ENCODE peak calls at places on chromosomes 16 and 17, in seven cellular contexts. F is sigmoid colon, R is GM23338, K is stomach, U is HCT116, A is breast epithelium, Y is upper lobe of left lung. Z is an unnamed sample.

GRCh38 chr16:78729687-78730086 is 630.2 kb downstream of the WWOX start:
- DNase-seq in U (no peak), Y (no peak), A (no peak), K (no peak), F (no peak), R (no peak), Z (no peak)

GRCh38 chr16:59179446-59180082 is 445.4 kb upstream of the GOT2 start:
- DNase-seq in Y (no peak), U (no peak), F (no peak), K (no peak), R (no peak), A (no peak), Z (no peak)

GRCh38 chr16:34802396-34802795 is 1343.0 kb downstream of the TP53TG3F start:
- DNase-seq in Y (no peak), R (no peak), A (no peak), U (no peak), F (no peak), K (no peak), Z (no peak)

GRCh38 chr16:24701521-24701951 is 27.9 kb upstream of the TNRC6A start:
- DNase-seq in F (no peak), A (no peak), U (no peak), Y (no peak), K (no peak), R (no peak), Z (no peak)

GRCh38 chr17:17420561-17421269 is 56.1 kb upstream of the MED9 start:
- DNase-seq in Y (no peak), A (no peak), U (no peak), K (no peak), R (no peak), F (peak), Z (peak)

GRCh38 chr16:56950881-56951771 is 10.6 kb upstream of the CETP start:
- DNase-seq in A (no peak), K (peak), R (peak), Y (peak), U (no peak), F (peak), Z (peak)

GRCh38 chr17:45923511-45924268 is 29.3 kb downstream of the MAPT start:
- DNase-seq in F (no peak), R (no peak), Y (peak), U (no peak), A (no peak), K (no peak), Z (no peak)

GRCh38 chr16:24980077-24980793 is 34.9 kb downstream of the ARHGAP17 start:
- DNase-seq in Y (no peak), F (no peak), K (no peak), U (no peak), A (no peak), R (no peak), Z (no peak)

GRCh38 chr17:63476494-63476856 is 386 bp upstream of the ACE start:
- DNase-seq in Y (no peak), U (no peak), F (no peak), R (peak), K (no peak), A (no peak), Z (no peak)

GRCh38 chr17:59154721-59155438 is at the start of gene SKA2:
- DNase-seq in R (peak), F (peak), Y (peak), A (peak), U (no peak), K (peak), Z (peak)

GRCh38 chr16:57482845-57483545 is 3.3 kb downstream of the DOK4 start:
- DNase-seq in Y (no peak), A (peak), R (no peak), U (no peak), K (peak), F (no peak), Z (no peak)

GRCh38 chr16:4538067-4538385 is 547 bp downstream of the CDIP1 start:
- DNase-seq in Y (no peak), R (no peak), F (no peak), U (no peak), K (no peak), A (no peak), Z (no peak)

GRCh38 chr17:82118178-82118814 is 20.3 kb upstream of the FASN start:
- DNase-seq in K (no peak), F (no peak), Y (no peak), U (no peak), A (no peak), R (no peak), Z (no peak)

GRCh38 chr16:65698943-65699342 is 577.1 kb upstream of the CDH11 start:
- DNase-seq in K (no peak), Y (no peak), F (no peak), A (no peak), U (no peak), R (no peak), Z (no peak)

GRCh38 chr16:54647731-54648221 is 282.9 kb upstream of the IRX5 start:
- DNase-seq in A (no peak), F (no peak), K (no peak), U (no peak), Y (no peak), R (no peak), Z (no peak)

GRCh38 chr17:57292086-57292485 is 35.8 kb downstream of the MSI2 start:
- DNase-seq in Y (no peak), A (no peak), F (no peak), U (no peak), K (no peak), R (no peak), Z (no peak)

GRCh38 chr17:82687375-82687861 is 11.1 kb downstream of the RAB40B start:
- DNase-seq in A (no peak), U (no peak), R (no peak), K (peak), Y (peak), F (no peak), Z (no peak)

GRCh38 chr17:82598256-82599011 is 49.8 kb downstream of the WDR45B start:
- DNase-seq in R (no peak), U (no peak), K (no peak), F (peak), Y (no peak), A (no peak), Z (no peak)

GRCh38 chr17:82317394-82318168 is at the start of gene CD7:
- DNase-seq in A (no peak), F (no peak), U (no peak), Y (no peak), K (no peak), R (no peak), Z (no peak)

GRCh38 chr17:50099003-50099402 is 3.9 kb downstream of the PDK2 start:
- DNase-seq in K (no peak), R (no peak), F (no peak), Y (no peak), A (no peak), U (no peak), Z (no peak)

DNA sequence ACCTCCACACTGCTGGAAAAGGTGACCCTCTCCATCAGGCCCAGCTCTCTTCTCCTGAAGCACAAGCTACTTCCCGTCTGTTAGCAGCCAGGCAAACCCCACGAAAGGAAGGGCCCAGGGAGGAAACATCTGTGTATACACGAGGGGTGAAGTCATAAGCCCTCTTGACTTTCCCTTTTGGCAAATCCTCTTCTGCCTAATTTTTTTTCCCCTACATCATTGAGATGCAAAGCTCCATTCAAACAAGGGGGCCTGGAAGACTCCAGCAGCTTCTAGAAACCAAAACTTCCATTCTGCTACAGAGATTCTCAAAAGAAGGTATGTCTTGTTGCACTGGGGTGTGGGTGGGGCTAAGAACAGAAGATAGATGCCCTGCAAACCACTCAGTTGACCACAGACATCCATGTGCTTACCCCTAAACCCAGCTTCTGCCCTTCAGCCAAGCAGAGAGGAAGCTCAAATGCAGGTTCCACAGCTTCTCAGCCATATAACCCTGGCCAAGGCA is 145.6 kb upstream of the RCVRN start:
- DNase-seq in U (no peak), A (no peak), R (no peak), Y (no peak), F (peak), K (no peak), Z (peak)
- TF ChIP-seq POLR2AphosphoS5 in U (no peak), A (no peak), R (no peak), Y (no peak), F (no peak), K (no peak), Z (no peak)

GRCh38 chr17:36592316-36592710 is 634 bp downstream of the DHRS11 start:
- DNase-seq in F (peak), K (no peak), A (no peak), Y (no peak), U (no peak), R (peak), Z (no peak)

GRCh38 chr17:36594626-36595401 is 3.1 kb downstream of the DHRS11 start:
- DNase-seq in U (no peak), F (no peak), A (peak), K (no peak), R (no peak), Y (no peak), Z (no peak)

GRCh38 chr17:36592711-36593321 is 1.1 kb downstream of the DHRS11 start:
- DNase-seq in K (no peak), R (peak), A (no peak), U (no peak), F (no peak), Y (no peak), Z (no peak)

GRCh38 chr17:36591434-36592315 is at the start of gene DHRS11:
- DNase-seq in R (peak), Y (peak), U (peak), A (peak), K (peak), F (peak), Z (peak)

GRCh38 chr17:36593651-36594316 is 2.1 kb downstream of the DHRS11 start:
- DNase-seq in A (peak), Y (no peak), F (no peak), R (no peak), K (no peak), U (no peak), Z (no peak)
- H3K27ac ChIP-seq in A (no peak), Y (no peak), F (no peak), R (no peak), K (no peak), U (no peak), Z (no peak)

GRCh38 chr16:79850348-79850747 is 249.8 kb upstream of the MAF start:
- DNase-seq in R (no peak), K (no peak), A (no peak), U (no peak), F (peak), Y (no peak), Z (no peak)
- TF ChIP-seq POLR2AphosphoS5 in R (no peak), K (no peak), A (no peak), U (no peak), F (peak), Y (no peak), Z (no peak)

DNA sequence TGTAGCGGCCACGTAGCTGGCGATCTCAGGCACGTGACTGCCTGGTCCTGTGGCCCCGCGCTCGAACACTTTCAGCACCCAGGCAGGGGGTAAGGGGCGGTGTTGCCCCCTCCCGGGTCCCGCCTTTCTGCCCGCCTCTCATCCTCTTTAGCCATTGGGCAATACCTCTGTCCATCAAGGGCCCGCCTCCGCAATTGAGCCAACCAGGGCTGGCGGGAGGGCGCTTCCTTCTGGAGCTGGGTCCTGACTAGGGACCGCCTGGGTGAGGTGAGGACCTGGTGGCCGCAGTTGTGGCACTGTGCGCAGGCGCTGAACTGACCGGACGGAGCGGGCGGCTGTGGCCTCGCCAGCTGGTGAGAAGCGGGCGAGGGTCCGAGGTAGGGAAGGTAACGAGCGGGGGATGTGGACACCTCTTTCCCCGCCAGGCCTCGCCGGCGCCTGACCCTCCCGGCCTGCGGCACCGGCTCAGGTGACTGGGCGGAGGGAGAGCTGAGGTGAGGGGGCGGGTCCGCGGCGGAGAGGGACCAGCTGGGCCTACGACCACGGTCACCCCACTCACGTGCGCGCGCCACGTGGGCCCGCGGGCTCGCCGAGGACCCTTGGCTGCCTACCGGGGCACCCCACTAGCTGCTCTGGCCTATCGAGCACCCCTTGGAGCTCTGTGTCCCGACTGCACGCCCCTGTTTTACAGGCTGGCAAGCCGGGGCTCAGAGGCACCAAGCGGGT is at the start of gene PDP2:
- DNase-seq in Y (peak), K (peak), U (peak), A (peak), F (peak), R (peak), Z (peak)
- H3K27ac ChIP-seq in Y (peak), K (peak), U (peak), A (peak), F (peak), R (no peak), Z (peak)

GRCh38 chr17:64974750-64975317 is 55.6 kb upstream of the LRRC37A3 start:
- DNase-seq in U (no peak), Y (no peak), R (no peak), K (no peak), A (no peak), F (no peak), Z (no peak)
- TF ChIP-seq POLR2AphosphoS5 in U (no peak), Y (no peak), R (no peak), K (no peak), A (no peak), F (no peak), Z (no peak)

GRCh38 chr17:3892095-3892998 is 506 bp downstream of the CAMKK1 start:
- DNase-seq in Y (peak), R (peak), U (no peak), F (peak), K (peak), A (peak), Z (peak)
- H3K27ac ChIP-seq in Y (peak), R (no peak), U (peak), F (peak), K (peak), A (peak), Z (peak)

DNA sequence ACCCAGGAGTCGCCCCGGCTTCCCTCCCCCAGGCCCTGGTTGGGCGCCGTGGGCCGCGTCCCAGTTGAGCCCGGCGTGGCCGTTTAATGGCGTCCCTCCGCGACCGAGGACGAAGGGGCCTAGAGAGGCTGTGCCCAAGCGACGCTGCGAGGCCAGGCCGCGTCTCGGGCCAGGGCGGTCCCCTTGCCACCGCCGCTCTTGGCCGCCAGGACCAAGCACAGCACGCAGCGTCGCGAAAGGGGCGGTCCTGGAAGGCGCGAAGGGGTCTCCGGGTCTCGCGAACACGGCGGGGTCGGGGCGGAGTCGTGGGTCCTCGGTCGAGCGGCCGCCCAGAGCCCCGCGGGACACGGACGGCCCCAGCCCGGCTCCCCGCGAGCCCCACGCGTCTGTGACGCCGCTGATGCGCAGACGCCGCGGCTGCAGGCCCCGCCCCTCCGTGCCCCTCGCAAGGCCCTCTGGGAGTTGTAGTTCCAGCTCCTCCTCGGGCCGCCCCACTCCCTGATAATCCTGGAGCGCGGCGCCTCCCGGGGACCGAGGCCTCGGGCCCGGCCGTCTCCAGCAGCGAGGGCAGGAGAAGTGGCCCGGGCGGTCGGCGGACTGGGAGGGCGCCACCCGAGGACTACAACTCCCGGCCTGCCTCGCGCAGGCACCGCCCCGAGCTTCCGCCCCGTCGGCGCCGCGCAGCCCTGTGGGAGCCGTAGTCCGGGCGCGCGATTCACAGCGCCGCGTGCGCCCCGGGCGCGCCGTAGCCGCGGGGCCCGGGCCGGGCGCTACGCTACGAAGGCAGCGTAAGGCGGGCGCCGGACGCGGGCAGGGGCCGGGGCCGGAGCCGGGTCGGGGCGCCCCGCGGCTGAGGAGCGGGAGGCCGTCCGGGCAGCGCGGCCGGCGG is at the start of gene CAPN15:
- DNase-seq in R (peak), A (peak), F (peak), Y (peak), U (peak), K (peak), Z (peak)
- TF ChIP-seq POLR2AphosphoS5 in R (peak), A (peak), F (peak), Y (peak), U (peak), K (peak), Z (no peak)

DNA sequence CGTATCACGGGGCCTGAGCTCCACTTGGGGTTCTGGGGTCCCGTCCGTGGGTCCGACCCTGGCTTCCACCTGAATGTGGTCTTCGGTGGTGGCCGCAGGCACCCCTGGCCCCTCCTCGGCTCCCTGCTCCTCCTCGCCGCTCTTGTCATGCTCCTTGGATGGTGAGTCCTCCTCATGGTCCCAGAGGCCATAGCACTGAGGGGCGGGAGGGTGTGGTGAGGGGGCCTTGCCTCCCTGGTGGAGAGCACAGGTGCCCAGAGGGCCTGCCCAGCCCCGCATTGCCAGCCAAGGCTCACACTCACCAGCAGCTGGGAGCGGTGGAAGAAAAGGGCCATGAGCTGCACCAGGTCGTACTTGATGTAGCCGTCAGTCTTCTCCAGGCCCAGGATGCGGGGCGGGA is 14.9 kb downstream of the CTU2 start:
- DNase-seq in Y (no peak), A (no peak), F (no peak), K (no peak), R (no peak), U (no peak), Z (no peak)
- H3K27ac ChIP-seq in Y (no peak), A (no peak), F (no peak), K (no peak), R (no peak), U (no peak), Z (no peak)

DNA sequence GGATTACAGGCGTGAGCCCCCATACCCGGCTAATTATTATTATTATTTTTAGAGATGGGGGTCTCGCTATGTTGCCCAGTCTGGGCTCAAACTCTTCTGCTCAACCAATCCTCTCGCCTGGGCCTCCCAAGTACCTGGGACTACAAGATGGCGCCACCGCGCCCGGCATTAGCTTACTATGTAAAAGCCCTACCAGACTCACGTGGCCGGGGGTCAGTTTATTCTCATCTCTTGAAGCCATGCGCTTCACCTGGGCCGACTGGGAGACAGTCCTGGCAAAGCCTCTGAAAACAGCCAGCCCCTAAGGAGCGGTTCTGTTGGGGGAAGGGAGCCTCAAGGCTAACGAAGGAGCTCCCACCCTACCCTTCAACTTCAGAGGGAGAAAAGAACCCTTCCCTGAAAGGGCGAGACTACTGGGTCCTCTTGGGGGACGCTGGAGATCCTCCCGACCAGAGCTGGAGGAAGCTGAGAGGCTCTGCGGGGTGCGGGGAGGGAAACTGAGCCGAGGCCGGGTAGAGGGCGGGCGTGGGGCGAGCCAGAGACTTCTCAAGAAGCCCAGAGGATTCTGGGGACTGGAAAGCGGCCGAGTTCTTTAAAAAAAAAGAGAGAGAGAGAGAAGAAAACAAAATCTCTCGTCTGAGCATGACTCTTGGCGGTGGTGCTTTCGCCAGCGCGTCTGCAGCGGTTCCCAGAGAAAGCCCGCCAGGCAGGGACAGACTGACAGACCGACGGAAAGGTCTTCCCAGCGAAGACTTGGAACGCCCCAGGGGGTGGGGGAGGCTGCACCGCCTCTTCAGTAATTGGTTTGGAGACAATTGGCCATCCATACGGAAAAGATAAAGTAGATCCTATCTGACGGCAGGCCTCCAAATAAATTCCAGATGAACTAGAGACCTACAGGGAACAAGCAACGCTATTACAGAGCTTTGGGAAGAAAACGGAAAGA is 5.6 kb upstream of the TUBG2 start:
- DNase-seq in Y (no peak), U (no peak), K (no peak), F (peak), R (peak), A (peak), Z (no peak)
- TF ChIP-seq POLR2AphosphoS5 in Y (no peak), U (no peak), K (no peak), F (peak), R (peak), A (no peak), Z (no peak)

DNA sequence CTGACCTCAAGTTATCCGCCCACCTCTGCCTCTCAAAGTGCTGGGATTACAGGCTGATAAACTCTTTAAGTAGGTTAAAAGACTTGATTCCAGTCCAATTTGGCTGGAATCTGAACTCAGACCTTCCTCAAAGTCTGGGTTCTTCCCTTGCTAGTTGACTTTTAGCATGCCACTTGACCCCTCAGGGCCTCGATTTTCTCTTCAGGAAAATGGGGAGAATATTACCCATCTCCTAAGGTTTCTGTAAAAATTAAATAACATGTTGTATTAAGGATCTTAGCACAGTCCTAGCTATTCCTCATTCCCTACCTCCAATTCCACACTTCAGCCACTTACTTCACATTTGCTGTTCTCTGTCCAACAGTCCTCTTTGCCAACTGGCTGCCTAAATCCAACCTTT is 1.9 kb downstream of the GTF3C1 start:
- DNase-seq in K (no peak), Y (no peak), R (no peak), U (no peak), A (no peak), F (peak), Z (no peak)
- H3K27ac ChIP-seq in K (no peak), Y (no peak), R (no peak), U (no peak), A (no peak), F (no peak), Z (no peak)

Z was measured in HL-60.